ENCODE peak calls at places on chromosomes 7 and 10, in eight cellular contexts. C is right lobe of liver, N is GM12878, F is HCT116, S is tibial nerve, M is Peyer's patch, K is transverse colon, B is endothelial cell of umbilical vein. X is an unnamed sample.
A peak's percentile ranks its signal among the peaks of the same experiment; 100 is the strongest.

GRCh38 chr7:51644216-51644615 is 327.6 kb upstream of the COBL start:
- DNase-seq in C (no peak), N (no peak), F (no peak), S (no peak), M (no peak), K (peak; percentile 64), B (no peak), X (no peak)

GRCh38 chr10:75497997-75498797 is 66.8 kb downstream of the LRMDA start:
- DNase-seq in C (no peak), N (no peak), F (peak; percentile 78), S (no peak), M (no peak), K (no peak), B (no peak), X (no peak)

GRCh38 chr7:89029864-89030263 is 234.3 kb upstream of the TEX47 start:
- DNase-seq in C (no peak), N (no peak), F (peak; percentile 2), S (no peak), M (no peak), K (no peak), B (peak; percentile 8), X (no peak)

GRCh38 chr7:65832281-65832680 is 40.6 kb upstream of the VKORC1L1 start:
- DNase-seq in C (no peak), N (no peak), F (no peak), S (no peak), M (no peak), K (peak; percentile 12), B (peak; percentile 19), X (no peak)

GRCh38 chr10:75024971-75025523 is 86.4 kb upstream of the SAMD8 start:
- DNase-seq in C (no peak), N (no peak), F (no peak), S (no peak), M (no peak), K (no peak), B (no peak), X (no peak)

GRCh38 chr7:56053379-56053778 is 1.8 kb downstream of the CCT6A start:
- DNase-seq in C (no peak), N (no peak), F (no peak), S (no peak), M (no peak), K (no peak), B (no peak), X (no peak)

GRCh38 chr7:53383131-53383530 is 347.7 kb downstream of the POM121L12 start:
- DNase-seq in C (no peak), N (no peak), F (no peak), S (no peak), M (no peak), K (no peak), B (no peak), X (no peak)

GRCh38 chr10:16429539-16429938 is 7.3 kb upstream of the PTER start:
- DNase-seq in C (no peak), N (no peak), F (no peak), S (no peak), M (no peak), K (no peak), B (no peak), X (no peak)

GRCh38 chr7:86094166-86094669 is 549.5 kb upstream of the GRM3 start:
- DNase-seq in C (no peak), N (no peak), F (no peak), S (no peak), M (no peak), K (no peak), B (no peak), X (no peak)

GRCh38 chr7:150404785-150405583 is 25.9 kb downstream of the ZNF775 start:
- DNase-seq in C (peak; percentile 92), N (no peak), F (peak; percentile 60), S (peak; percentile 78), M (peak; percentile 83), K (peak; percentile 92), B (peak; percentile 87), X (peak; percentile 40)

GRCh38 chr7:52794621-52795020 is 240.8 kb upstream of the POM121L12 start:
- DNase-seq in C (no peak), N (no peak), F (no peak), S (no peak), M (no peak), K (no peak), B (no peak), X (no peak)

GRCh38 chr10:44854693-44855350 is 56.3 kb upstream of the TMEM72 start:
- DNase-seq in C (no peak), N (no peak), F (no peak), S (no peak), M (no peak), K (no peak), B (no peak), X (no peak)

GRCh38 chr7:81736088-81736487 is 33.8 kb downstream of the HGF start:
- DNase-seq in C (no peak), N (no peak), F (no peak), S (no peak), M (no peak), K (no peak), B (no peak), X (no peak)

GRCh38 chr10:78224602-78225001 is 190.9 kb downstream of the RPS24 start:
- DNase-seq in C (no peak), N (no peak), F (no peak), S (no peak), M (no peak), K (no peak), B (no peak), X (no peak)

GRCh38 chr10:60921631-60922030 is 22.4 kb downstream of the RHOBTB1 start:
- DNase-seq in C (no peak), N (no peak), F (no peak), S (no peak), M (no peak), K (no peak), B (no peak), X (no peak)

GRCh38 chr10:30324448-30325110 is 24.5 kb downstream of the MTPAP start:
- DNase-seq in C (no peak), N (no peak), F (no peak), S (no peak), M (no peak), K (no peak), B (no peak), X (no peak)

GRCh38 chr7:36279251-36279925 is 110.3 kb upstream of the ANLN start:
- DNase-seq in C (no peak), N (no peak), F (no peak), S (no peak), M (no peak), K (no peak), B (no peak), X (no peak)

GRCh38 chr10:46229144-46229563 is 57.6 kb upstream of the ANTXRL start:
- DNase-seq in C (no peak), N (no peak), F (no peak), S (no peak), M (peak; percentile 15), K (peak; percentile 21), B (peak; percentile 5), X (no peak)

GRCh38 chr10:132630666-132631347 is 93.2 kb downstream of the INPP5A start:
- DNase-seq in C (peak; percentile 17), N (no peak), F (no peak), S (peak; percentile 65), M (no peak), K (peak; percentile 49), B (no peak), X (no peak)

GRCh38 chr10:132630156-132630555 is 92.6 kb downstream of the INPP5A start:
- DNase-seq in C (no peak), N (no peak), F (no peak), S (no peak), M (no peak), K (no peak), B (no peak), X (no peak)

GRCh38 chr10:132632851-132633684 is 95.5 kb downstream of the INPP5A start:
- DNase-seq in C (no peak), N (no peak), F (no peak), S (no peak), M (no peak), K (no peak), B (no peak), X (no peak)

GRCh38 chr10:132632091-132632561 is 94.5 kb downstream of the INPP5A start:
- DNase-seq in C (no peak), N (no peak), F (no peak), S (no peak), M (no peak), K (no peak), B (no peak), X (no peak)

GRCh38 chr10:132631348-132631735 is 93.8 kb downstream of the INPP5A start:
- DNase-seq in C (peak; percentile 19), N (no peak), F (no peak), S (peak; percentile 54), M (no peak), K (peak; percentile 45), B (no peak), X (no peak)
- TF ChIP-seq POLR2A in C (no peak), N (no peak), F (no peak), S (no peak), M (no peak), K (no peak), B (no peak), X (no peak)

GRCh38 chr7:155169498-155170065 is 99.5 kb downstream of the HTR5A start:
- DNase-seq in C (no peak), N (no peak), F (no peak), S (no peak), M (no peak), K (no peak), B (no peak), X (no peak)
- H3K4me3 ChIP-seq in C (no peak overlapping the region), N (no peak overlapping the region), F (no peak overlapping the region), S (no peak overlapping the region), M (no peak overlapping the region), K (no peak overlapping the region), B (no peak overlapping the region), X (no peak overlapping the region)

DNA sequence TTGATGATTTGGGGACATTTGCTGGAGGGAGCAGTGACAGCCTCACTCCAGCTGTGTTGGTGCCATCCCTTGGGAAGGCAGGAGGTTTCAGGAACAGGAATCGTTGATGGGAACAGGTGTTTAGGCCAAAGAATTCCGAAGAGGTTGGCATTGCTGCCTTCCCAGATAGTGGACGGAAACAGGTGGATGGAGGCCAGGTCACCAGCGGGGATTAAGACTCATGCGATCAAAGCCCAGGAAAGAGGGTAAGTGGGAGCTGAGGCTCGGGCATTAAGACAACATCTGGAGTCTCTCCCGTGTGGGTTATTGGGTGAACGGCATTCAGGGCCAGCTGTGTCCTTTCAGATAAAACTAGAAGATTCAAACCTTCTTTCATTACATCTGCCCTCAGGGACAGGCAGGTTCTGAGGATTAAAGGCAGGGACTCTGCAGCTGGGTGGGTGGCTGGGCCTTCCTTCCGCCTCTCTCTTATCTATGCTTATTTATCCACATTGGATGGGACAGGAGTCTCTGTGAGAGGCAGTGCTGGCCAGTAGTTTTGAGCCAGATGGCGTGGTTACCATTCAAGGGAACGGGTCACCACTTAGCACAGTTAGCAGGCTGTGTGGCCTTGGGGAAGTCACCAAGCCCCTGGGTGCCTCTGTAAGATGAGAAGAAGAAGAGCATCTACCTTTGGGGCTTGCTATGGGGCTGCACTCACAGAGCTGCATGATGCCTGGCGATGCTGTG is 67.6 kb downstream of the INSIG1 start:
- DNase-seq in C (no peak), N (no peak), F (no peak), S (no peak), M (no peak), K (no peak), B (no peak), X (no peak)
- H3K27me3 ChIP-seq in C (no peaks in the 10 kb centered on the region), N (peaks cover 3% of the 10 kb centered on the region), F (no peaks in the 10 kb centered on the region), S (no peaks in the 10 kb centered on the region), M (peaks cover 4% of the 10 kb centered on the region), K (peaks cover 68% of the 10 kb centered on the region), B (peaks cover 7% of the 10 kb centered on the region), X (peaks cover 75% of the 10 kb centered on the region)

DNA sequence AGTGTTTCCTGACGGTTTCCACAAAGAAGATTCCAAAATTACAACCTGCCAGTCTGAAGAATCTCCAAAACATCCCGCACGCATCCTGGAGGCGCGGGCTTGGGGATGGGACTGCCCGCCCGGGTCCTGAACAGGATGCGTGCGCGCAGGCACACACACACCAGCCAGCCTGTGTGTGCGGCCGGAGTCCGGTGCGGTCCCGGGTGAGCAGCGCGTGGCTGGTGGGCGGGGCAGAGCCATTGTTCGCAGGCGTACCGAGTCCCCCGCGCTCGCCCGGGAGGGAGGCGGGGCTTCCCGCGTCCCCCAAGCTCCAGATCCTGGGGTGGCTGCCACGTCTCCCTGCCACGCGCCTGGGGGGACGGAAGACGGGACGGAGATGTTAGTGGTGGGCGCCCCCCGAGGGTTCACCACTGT is 675 bp upstream of the SCD start:
- DNase-seq in C (peak; percentile 92), N (peak; percentile 32), F (peak; percentile 48), S (no peak), M (peak; percentile 62), K (peak; percentile 52), B (peak; percentile 84), X (no peak)
- TF ChIP-seq POLR2A in C (no peak), N (no peak), F (no peak), S (no peak), M (no peak), K (no peak), B (no peak), X (no peak)